ENCODE peak calls at places on chromosomes 3 and 15, in four cellular contexts. One of them, this sample, is unnamed.

GRCh38 chr3:126309162-126309561 is 48.0 kb downstream of the KLF15 start:
- DNase-seq in stomach: no peak
- DNase-seq in breast epithelium: no peak
- DNase-seq in IMR-90: no peak
- DNase-seq in this sample: no peak

GRCh38 chr3:64272271-64272670 is 47.0 kb upstream of the PRICKLE2 start:
- DNase-seq in stomach: no peak
- DNase-seq in breast epithelium: no peak
- DNase-seq in IMR-90: no peak
- DNase-seq in this sample: no peak

GRCh38 chr3:67018105-67018788 is 20.1 kb downstream of the KBTBD8 start:
- DNase-seq in stomach: no peak
- DNase-seq in breast epithelium: no peak
- DNase-seq in IMR-90: no peak
- DNase-seq in this sample: no peak

GRCh38 chr3:160755776-160756304 is at the start of gene PPM1L:
- DNase-seq in stomach: peak; percentile 68
- DNase-seq in breast epithelium: no peak
- DNase-seq in IMR-90: peak; percentile 12
- DNase-seq in this sample: peak; percentile 73

GRCh38 chr3:4586381-4586780 is 93.2 kb downstream of the ITPR1 start:
- DNase-seq in stomach: no peak
- DNase-seq in breast epithelium: no peak
- DNase-seq in IMR-90: no peak
- DNase-seq in this sample: no peak

GRCh38 chr3:132486086-132486485 is 68.8 kb downstream of the DNAJC13 start:
- DNase-seq in stomach: no peak
- DNase-seq in breast epithelium: no peak
- DNase-seq in IMR-90: peak; percentile 17
- DNase-seq in this sample: no peak

GRCh38 chr3:74768010-74768409 is 153.6 kb upstream of the CNTN3 start:
- DNase-seq in stomach: no peak
- DNase-seq in breast epithelium: no peak
- DNase-seq in IMR-90: no peak
- DNase-seq in this sample: no peak

GRCh38 chr3:11373235-11373634 is 101.0 kb downstream of the ATG7 start:
- DNase-seq in stomach: no peak
- DNase-seq in breast epithelium: no peak
- DNase-seq in IMR-90: no peak
- DNase-seq in this sample: no peak

GRCh38 chr3:196569003-196569516 is 600 bp downstream of the FBXO45 start:
- DNase-seq in stomach: peak; percentile 48
- DNase-seq in breast epithelium: peak; percentile 24
- DNase-seq in IMR-90: peak; percentile 26
- DNase-seq in this sample: peak; percentile 56

GRCh38 chr15:76185716-76186115 is 125.6 kb downstream of the ETFA start:
- DNase-seq in stomach: peak; percentile 49
- DNase-seq in breast epithelium: no peak
- DNase-seq in IMR-90: peak; percentile 75
- DNase-seq in this sample: no peak

GRCh38 chr15:25058080-25058785 is 103.4 kb downstream of the SNRPN start:
- DNase-seq in stomach: peak; percentile 9
- DNase-seq in breast epithelium: peak; percentile 7
- DNase-seq in IMR-90: no peak
- DNase-seq in this sample: no peak

GRCh38 chr15:25061808-25062550 is 107.2 kb downstream of the SNRPN start:
- DNase-seq in stomach: no peak
- DNase-seq in breast epithelium: no peak
- DNase-seq in IMR-90: no peak
- DNase-seq in this sample: peak; percentile 21

GRCh38 chr15:25060996-25061620 is 106.3 kb downstream of the SNRPN start:
- DNase-seq in stomach: no peak
- DNase-seq in breast epithelium: no peak
- DNase-seq in IMR-90: no peak
- DNase-seq in this sample: peak; percentile 28

GRCh38 chr15:25059698-25060471 is 105.1 kb downstream of the SNRPN start:
- DNase-seq in stomach: no peak
- DNase-seq in breast epithelium: no peak
- DNase-seq in IMR-90: no peak
- DNase-seq in this sample: peak; percentile 22

DNA sequence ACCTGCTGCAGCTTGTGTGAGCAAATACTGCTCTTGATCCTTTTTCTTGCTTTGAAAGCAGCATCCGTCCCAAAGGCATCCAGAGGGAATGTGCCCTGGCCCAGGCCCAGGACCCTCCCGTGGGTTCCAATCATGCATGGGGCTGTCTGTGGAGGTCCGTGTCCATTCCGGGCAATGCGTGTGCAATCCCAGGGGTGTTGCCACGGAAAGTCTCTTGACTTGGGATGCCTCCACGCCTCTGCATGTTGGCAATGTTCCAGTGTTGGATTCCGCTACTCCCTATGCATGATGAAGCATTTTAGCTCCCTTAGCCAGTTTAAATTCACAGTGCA is 105.7 kb downstream of the SNRPN start:
- DNase-seq in stomach: peak; percentile 23
- DNase-seq in breast epithelium: no peak
- DNase-seq in IMR-90: no peak
- DNase-seq in this sample: peak; percentile 31
- H3K9me3 ChIP-seq in stomach: peaks cover 99% of the 10 kb centered on the region
- H3K9me3 ChIP-seq in breast epithelium: peaks cover 100% of the 10 kb centered on the region
- H3K9me3 ChIP-seq in IMR-90: peaks cover 100% of the 10 kb centered on the region
- H3K9me3 ChIP-seq in this sample: peaks cover 76% of the 10 kb centered on the region

GRCh38 chr3:186760883-186761447 is 22.4 kb upstream of the EIF4A2 start:
- DNase-seq in stomach: no peak
- DNase-seq in breast epithelium: no peak
- DNase-seq in IMR-90: no peak
- DNase-seq in this sample: no peak

GRCh38 chr3:186757214-186757613 is 26.2 kb upstream of the EIF4A2 start:
- DNase-seq in stomach: no peak
- DNase-seq in breast epithelium: no peak
- DNase-seq in IMR-90: no peak
- DNase-seq in this sample: no peak

GRCh38 chr3:186760141-186760813 is 23.1 kb upstream of the EIF4A2 start:
- DNase-seq in stomach: no peak
- DNase-seq in breast epithelium: no peak
- DNase-seq in IMR-90: no peak
- DNase-seq in this sample: no peak

GRCh38 chr3:186759231-186759930 is 24.0 kb upstream of the EIF4A2 start:
- DNase-seq in stomach: no peak
- DNase-seq in breast epithelium: no peak
- DNase-seq in IMR-90: no peak
- DNase-seq in this sample: no peak

GRCh38 chr3:186757686-186758220 is 25.6 kb upstream of the EIF4A2 start:
- DNase-seq in stomach: no peak
- DNase-seq in breast epithelium: no peak
- DNase-seq in IMR-90: no peak
- DNase-seq in this sample: no peak
- TF ChIP-seq CTCF in stomach: no peak
- TF ChIP-seq CTCF in breast epithelium: no peak
- TF ChIP-seq CTCF in IMR-90: no peak
- TF ChIP-seq CTCF in this sample: no peak

DNA sequence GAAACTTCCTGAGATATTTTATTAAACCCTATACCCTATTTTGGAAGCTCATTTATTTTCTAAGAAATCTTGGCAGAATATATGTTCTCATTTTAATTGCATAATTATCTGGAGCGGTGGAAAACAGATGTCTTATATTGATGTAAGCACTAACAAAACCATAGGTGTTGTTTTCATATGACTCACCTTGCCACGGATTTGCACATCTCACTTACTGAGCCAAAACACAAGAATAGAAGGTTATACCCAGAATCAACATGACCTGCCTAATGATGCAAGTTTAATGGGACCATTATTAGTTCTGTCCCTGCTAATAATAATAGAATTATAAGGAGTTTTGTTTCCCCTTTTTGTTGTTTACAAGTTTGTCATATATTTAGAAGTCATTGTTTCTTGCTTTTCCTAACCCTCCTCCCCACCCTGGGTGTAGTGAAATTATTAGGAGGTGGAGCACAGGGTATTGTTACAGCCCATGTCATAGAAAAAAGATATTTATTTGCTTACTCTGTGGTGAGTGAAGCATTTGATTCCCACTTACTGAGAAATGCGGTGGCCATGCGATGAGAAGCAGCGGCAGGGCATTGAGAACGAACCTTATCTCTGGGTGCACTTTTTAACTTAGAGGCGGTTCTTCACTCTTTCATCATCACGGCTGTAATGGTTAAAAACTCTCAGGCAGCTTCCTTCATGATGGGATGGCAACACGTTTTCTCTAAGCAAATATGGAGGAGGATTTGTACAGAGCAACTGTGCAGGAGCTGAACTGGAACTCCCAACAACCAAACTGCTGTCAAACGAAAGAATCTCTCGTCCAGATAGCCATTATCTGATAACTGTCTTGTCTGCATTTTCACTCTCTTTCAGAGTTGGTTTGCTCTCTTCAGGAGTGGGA is 521 bp downstream of the IL5RA start:
- DNase-seq in stomach: no peak
- DNase-seq in breast epithelium: no peak
- DNase-seq in IMR-90: no peak
- DNase-seq in this sample: no peak
- H3K4me3 ChIP-seq in stomach: no peak overlapping the region
- H3K4me3 ChIP-seq in breast epithelium: no peak overlapping the region
- H3K4me3 ChIP-seq in IMR-90: no peak overlapping the region
- H3K4me3 ChIP-seq in this sample: no peak overlapping the region

GRCh38 chr15:79450648-79451047 is 18.5 kb downstream of the MINAR1 start:
- DNase-seq in stomach: no peak
- DNase-seq in breast epithelium: no peak
- DNase-seq in IMR-90: no peak
- DNase-seq in this sample: no peak
- H3K9me3 ChIP-seq in stomach: peaks cover 4% of the 10 kb centered on the region
- H3K9me3 ChIP-seq in breast epithelium: peaks cover 2% of the 10 kb centered on the region
- H3K9me3 ChIP-seq in IMR-90: no peaks in the 10 kb centered on the region
- H3K9me3 ChIP-seq in this sample: no peaks in the 10 kb centered on the region

GRCh38 chr3:49841126-49841525 is 15.2 kb downstream of the TRAIP start:
- DNase-seq in stomach: no peak
- DNase-seq in breast epithelium: no peak
- DNase-seq in IMR-90: no peak
- DNase-seq in this sample: no peak
- TF ChIP-seq CTCF in stomach: peak; percentile 8
- TF ChIP-seq CTCF in breast epithelium: no peak
- TF ChIP-seq CTCF in IMR-90: peak; percentile 35
- TF ChIP-seq CTCF in this sample: peak; percentile 34

DNA sequence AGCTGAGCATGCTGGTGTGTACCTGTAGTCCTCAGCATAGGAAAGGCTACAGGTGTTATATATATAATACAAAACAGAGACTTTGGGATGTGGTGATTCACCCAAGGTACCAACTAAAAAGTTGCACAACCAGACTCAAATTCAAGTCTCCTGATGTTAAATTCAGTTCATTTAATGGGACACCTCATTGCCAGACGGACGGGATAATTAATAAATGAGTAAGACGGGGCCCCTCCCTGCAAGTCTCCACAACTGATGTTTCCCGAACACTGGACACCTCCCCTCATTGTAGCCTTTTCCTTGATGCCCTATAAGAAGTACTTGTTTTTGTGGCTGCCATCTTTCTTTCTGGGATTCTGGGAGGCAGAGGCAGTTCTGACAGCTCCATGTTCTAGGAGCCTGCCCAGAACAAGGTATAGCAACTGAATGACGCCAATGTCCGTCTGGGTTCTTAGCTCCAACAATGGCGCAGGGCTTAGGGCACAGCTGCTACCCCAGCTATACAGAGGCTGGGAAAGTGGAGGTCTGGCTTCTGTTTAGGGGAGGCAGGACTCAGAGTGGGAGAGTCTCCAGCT is 50.7 kb downstream of the CDC25A start:
- DNase-seq in stomach: no peak
- DNase-seq in breast epithelium: no peak
- DNase-seq in IMR-90: no peak
- DNase-seq in this sample: no peak
- H3K4me3 ChIP-seq in stomach: no peak overlapping the region
- H3K4me3 ChIP-seq in breast epithelium: no peak overlapping the region
- H3K4me3 ChIP-seq in IMR-90: no peak overlapping the region
- H3K4me3 ChIP-seq in this sample: no peak overlapping the region

GRCh38 chr3:176469694-176470205 is 727.5 kb downstream of the TBL1XR1 start:
- DNase-seq in stomach: no peak
- DNase-seq in breast epithelium: no peak
- DNase-seq in IMR-90: no peak
- DNase-seq in this sample: no peak
- H3K9me3 ChIP-seq in stomach: no peaks in the 10 kb centered on the region
- H3K9me3 ChIP-seq in breast epithelium: no peaks in the 10 kb centered on the region
- H3K9me3 ChIP-seq in IMR-90: no peaks in the 10 kb centered on the region
- H3K9me3 ChIP-seq in this sample: no peaks in the 10 kb centered on the region

GRCh38 chr3:134881305-134881704 is 86.2 kb downstream of the EPHB1 start:
- DNase-seq in stomach: no peak
- DNase-seq in breast epithelium: no peak
- DNase-seq in IMR-90: no peak
- DNase-seq in this sample: peak; percentile 3
- TF ChIP-seq CTCF in stomach: no peak
- TF ChIP-seq CTCF in breast epithelium: no peak
- TF ChIP-seq CTCF in IMR-90: no peak
- TF ChIP-seq CTCF in this sample: no peak

GRCh38 chr3:102715030-102715697 is 280.3 kb downstream of the ZPLD1 start:
- DNase-seq in stomach: no peak
- DNase-seq in breast epithelium: no peak
- DNase-seq in IMR-90: no peak
- DNase-seq in this sample: no peak
- H3K4me3 ChIP-seq in stomach: no peak overlapping the region
- H3K4me3 ChIP-seq in breast epithelium: no peak overlapping the region
- H3K4me3 ChIP-seq in IMR-90: no peak overlapping the region
- H3K4me3 ChIP-seq in this sample: no peak overlapping the region

DNA sequence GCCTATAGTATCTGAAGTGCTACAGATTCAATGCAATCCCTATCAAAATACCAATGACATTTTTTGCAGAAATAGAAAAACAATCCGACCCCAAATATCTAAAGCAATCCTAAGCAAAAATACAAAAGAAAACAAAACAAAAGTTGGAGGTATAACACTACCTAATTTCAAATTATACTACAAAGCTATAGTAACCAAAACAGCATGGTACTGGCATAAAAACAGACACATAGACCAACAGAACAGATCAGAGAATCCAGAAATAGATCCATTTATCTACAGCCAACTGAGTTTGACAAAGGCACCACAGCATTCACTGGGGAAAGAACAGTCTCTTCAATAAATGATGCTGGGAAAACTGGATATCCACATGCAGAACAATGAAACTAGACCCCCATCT is 23.8 kb upstream of the CDAN1 start:
- DNase-seq in stomach: no peak
- DNase-seq in breast epithelium: no peak
- DNase-seq in IMR-90: no peak
- DNase-seq in this sample: no peak
- H3K9me3 ChIP-seq in stomach: peaks cover 3% of the 10 kb centered on the region
- H3K9me3 ChIP-seq in breast epithelium: peaks cover 11% of the 10 kb centered on the region
- H3K9me3 ChIP-seq in IMR-90: peaks cover 4% of the 10 kb centered on the region
- H3K9me3 ChIP-seq in this sample: no peaks in the 10 kb centered on the region